ENCODE peak calls at places on chromosomes 1 and 21, in nine cellular contexts. V is WERI-Rb-1, M is suprapubic skin, A is cardiac muscle cell, I is foreskin fibroblast, P is AG04450, W is dorsolateral prefrontal cortex, R is tibial artery, G is RWPE1. D is an unnamed sample.

GRCh38 chr1:224670506-224670905 is 54.4 kb downstream of the CNIH3 start:
- DNase-seq in G (no peak), M (no peak), R (no peak), A (no peak), V (no peak), I (peak), P (no peak), W (no peak), D (no peak)

GRCh38 chr1:186212574-186213224 is 162.4 kb downstream of the TPR start:
- DNase-seq in M (no peak), G (peak), I (peak), P (peak), V (peak), R (no peak), A (peak), W (peak), D (peak)

GRCh38 chr1:29679828-29680558 is 443.7 kb downstream of the PTPRU start:
- DNase-seq in V (no peak), I (no peak), R (no peak), W (no peak), G (no peak), M (no peak), P (no peak), A (no peak), D (no peak)

GRCh38 chr1:179034720-179035119 is 9.0 kb downstream of the FAM20B start:
- DNase-seq in P (peak), M (no peak), I (peak), W (no peak), V (no peak), G (no peak), A (no peak), R (no peak), D (peak)

GRCh38 chr1:218575856-218576255 is 230.7 kb downstream of the TGFB2 start:
- DNase-seq in A (no peak), W (no peak), V (no peak), I (no peak), G (no peak), M (no peak), R (no peak), P (no peak), D (no peak)

GRCh38 chr1:19744886-19745285 is 54.8 kb downstream of the TMCO4 start:
- DNase-seq in P (no peak), G (no peak), M (no peak), R (no peak), A (no peak), V (no peak), I (no peak), W (no peak), D (no peak)

GRCh38 chr1:115199416-115200132 is 110.3 kb upstream of the TSPAN2 start:
- DNase-seq in M (no peak), G (no peak), V (no peak), I (peak), R (no peak), A (no peak), P (no peak), W (no peak), D (no peak)

GRCh38 chr1:24481098-24481497 is 21.5 kb upstream of the RCAN3 start:
- DNase-seq in P (no peak), I (no peak), M (no peak), A (no peak), G (no peak), W (no peak), R (no peak), V (no peak), D (peak)

GRCh38 chr1:62117416-62117815 is 77.2 kb upstream of the L1TD1 start:
- DNase-seq in P (no peak), G (no peak), W (no peak), I (peak), V (no peak), R (no peak), A (no peak), M (no peak), D (no peak)

GRCh38 chr1:29513357-29513756 is 277.0 kb downstream of the PTPRU start:
- DNase-seq in A (peak), V (peak), G (peak), R (no peak), P (peak), M (peak), W (peak), I (peak), D (peak)

GRCh38 chr1:25732821-25733220 is 67.2 kb upstream of the SELENON start:
- DNase-seq in G (no peak), V (no peak), A (no peak), M (no peak), W (no peak), I (no peak), R (no peak), P (no peak), D (no peak)

GRCh38 chr1:20072771-20073170 is 2.8 kb downstream of the PLA2G5 start:
- DNase-seq in R (no peak), I (no peak), P (no peak), M (no peak), A (no peak), V (no peak), G (no peak), W (no peak), D (no peak)

GRCh38 chr1:205088341-205088740 is 4.1 kb upstream of the TMEM81 start:
- DNase-seq in G (no peak), R (no peak), V (no peak), W (no peak), M (no peak), I (no peak), P (peak), A (no peak), D (no peak)

GRCh38 chr1:4675454-4676186 is 21.2 kb downstream of the AJAP1 start:
- DNase-seq in A (no peak), V (no peak), G (no peak), I (no peak), P (no peak), M (no peak), W (no peak), R (no peak), D (no peak)

DNA sequence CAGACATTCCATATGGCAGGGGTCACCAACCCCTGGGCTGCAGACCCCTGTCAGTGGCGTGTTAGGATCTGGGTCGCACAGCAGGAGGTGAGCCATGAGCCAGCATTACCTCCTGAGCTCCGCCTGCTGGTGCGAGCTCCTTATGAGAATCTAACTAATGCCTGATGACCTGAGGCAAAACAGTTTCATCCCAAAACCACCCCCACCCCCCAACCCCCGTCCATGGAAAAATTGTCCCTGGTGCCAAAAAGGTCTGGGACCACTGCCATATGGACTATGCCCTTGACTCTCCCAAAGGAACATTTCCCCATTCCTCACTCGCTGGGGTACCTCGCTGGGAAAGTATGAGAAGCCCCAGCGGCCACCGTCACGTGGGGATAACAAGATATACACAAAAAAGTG is 6.4 kb upstream of the CPT2 start:
- DNase-seq in P (no peak), W (no peak), A (no peak), G (no peak), V (peak), R (no peak), M (no peak), I (no peak), D (no peak)
- TF ChIP-seq CTCF in P (no peak), W (no peak), A (no peak), G (no peak), V (peak), R (no peak), M (no peak), I (no peak), D (no peak)

GRCh38 chr1:117096871-117097842 is 24.4 kb downstream of the TRIM45 start:
- DNase-seq in W (no peak), M (no peak), G (no peak), P (no peak), I (peak), V (no peak), A (no peak), R (no peak), D (no peak)
- TF ChIP-seq CTCF in W (no peak), M (no peak), G (no peak), P (no peak), I (no peak), V (no peak), A (no peak), R (no peak), D (no peak)

DNA sequence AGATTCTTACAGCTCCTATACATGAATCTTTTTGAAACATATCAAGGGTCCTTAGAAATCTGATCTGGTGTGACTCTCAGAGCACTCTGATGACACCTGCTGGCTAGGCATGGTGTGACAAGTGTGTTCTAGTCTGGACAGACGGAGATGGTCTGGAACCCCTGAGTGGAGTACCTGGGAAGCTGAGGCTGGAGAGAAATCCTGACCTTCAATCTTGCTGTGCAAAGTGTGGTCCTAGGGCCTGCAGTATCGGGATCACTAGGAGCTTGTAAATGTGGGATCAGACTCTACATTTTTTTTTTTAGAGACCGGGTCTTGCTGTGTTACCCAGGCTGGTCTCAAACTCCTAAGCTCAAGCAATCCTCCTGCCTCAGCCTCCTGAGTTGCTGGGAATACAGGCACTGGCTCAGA is 78.6 kb upstream of the SOD1 start:
- DNase-seq in P (peak), A (peak), G (peak), I (peak), V (peak), R (peak), M (no peak), W (peak), D (peak)
- TF ChIP-seq CTCF in P (peak), A (peak), G (peak), I (peak), V (peak), R (peak), M (peak), W (peak), D (peak)

DNA sequence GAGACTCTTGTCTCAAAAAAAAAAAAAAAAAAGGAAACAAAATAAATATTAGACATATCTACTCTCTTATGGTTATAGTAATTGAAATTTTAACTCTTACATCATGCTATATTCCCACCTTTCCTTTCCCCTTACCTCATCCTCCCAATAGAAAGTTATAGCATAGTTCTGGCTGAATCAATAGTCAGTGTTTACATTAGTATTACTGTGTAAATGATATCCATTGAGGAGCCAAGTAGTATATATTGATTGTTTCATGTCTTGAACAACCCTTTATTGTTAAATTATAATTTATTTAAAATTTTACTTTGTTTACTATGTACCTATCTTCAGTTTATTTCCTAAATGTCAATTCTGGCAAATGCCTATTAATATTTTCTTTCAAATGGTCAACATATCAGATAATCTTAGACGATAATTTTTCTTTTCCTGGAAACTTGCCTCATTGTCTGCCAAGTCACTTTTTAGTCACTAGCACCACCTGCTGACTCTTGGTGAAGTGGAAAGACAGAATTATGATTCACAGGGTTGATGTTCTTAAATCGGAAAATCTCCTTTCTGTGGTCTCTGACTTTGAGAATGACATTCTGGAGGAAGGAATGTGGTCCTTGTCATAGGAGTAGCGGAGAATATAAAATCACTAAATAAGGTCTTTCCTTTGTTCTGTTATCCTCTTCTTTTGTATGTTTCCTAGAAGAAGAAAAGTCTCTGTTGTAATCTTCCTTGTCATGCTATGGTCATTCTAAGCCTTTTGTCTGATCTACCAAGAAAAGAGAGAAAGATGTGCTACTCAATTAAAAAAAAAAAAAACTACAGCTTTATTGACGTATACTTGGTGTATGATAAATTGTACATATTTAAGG is 8.6 kb downstream of the HJV start:
- DNase-seq in V (peak), R (peak), I (peak), P (peak), G (peak), A (peak), M (no peak), W (peak), D (peak)
- TF ChIP-seq CTCF in V (peak), R (peak), I (peak), P (peak), G (peak), A (peak), M (peak), W (peak), D (peak)

DNA sequence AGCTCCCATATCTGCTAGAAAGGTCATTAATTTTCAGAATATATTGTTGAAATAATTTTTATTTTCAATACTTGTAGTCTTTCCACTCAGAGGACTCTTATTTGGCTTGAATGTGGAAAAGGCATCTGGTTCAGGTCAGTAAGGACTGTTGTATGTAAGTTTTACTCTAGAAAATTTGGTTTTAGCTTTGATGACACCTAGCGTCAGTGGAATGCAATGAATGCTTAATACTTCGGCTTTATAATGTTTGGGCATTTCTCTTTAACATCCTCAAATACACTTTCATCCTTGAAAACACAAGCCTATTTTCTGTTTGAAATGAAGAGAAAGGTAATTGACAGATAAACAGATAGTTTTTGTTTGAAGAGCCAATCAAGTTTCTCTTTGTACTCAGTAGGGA is 63.3 kb downstream of the LRRC40 start:
- DNase-seq in V (no peak), P (no peak), G (no peak), A (no peak), I (peak), M (no peak), W (no peak), R (no peak), D (no peak)
- TF ChIP-seq CTCF in V (no peak), P (peak), G (no peak), A (peak), I (no peak), M (no peak), W (peak), R (peak), D (no peak)

D was measured in GM20000.